ENCODE peak calls at places on chromosome 1, in four cellular contexts. One of them, this sample, is unnamed.

GRCh38 chr1:2230781-2231666 is 2.9 kb downstream of the SKI start:
- DNase-seq in HCT116: no peak
- DNase-seq in Karpas-422: no peak
- DNase-seq in GM12865: peak; percentile 42
- DNase-seq in this sample: no peak

GRCh38 chr1:98147280-98147679 is 226.4 kb upstream of the DPYD start:
- DNase-seq in HCT116: no peak
- DNase-seq in Karpas-422: no peak
- DNase-seq in GM12865: no peak
- DNase-seq in this sample: no peak

GRCh38 chr1:34786521-34787325 is 5.7 kb downstream of the GJB3 start:
- DNase-seq in GM12865: peak; percentile 79
- DNase-seq in HCT116: no peak
- DNase-seq in Karpas-422: peak; percentile 91
- DNase-seq in this sample: no peak

GRCh38 chr1:174743654-174744561 is 255.8 kb upstream of the CACYBP start:
- DNase-seq in HCT116: peak; percentile 28
- DNase-seq in GM12865: peak; percentile 56
- DNase-seq in Karpas-422: peak; percentile 87
- DNase-seq in this sample: no peak

GRCh38 chr1:235246022-235246948 is 81.7 kb downstream of the ARID4B start:
- DNase-seq in Karpas-422: no peak
- DNase-seq in GM12865: peak; percentile 17
- DNase-seq in HCT116: no peak
- DNase-seq in this sample: no peak

GRCh38 chr1:211326528-211327340 is at the start of gene TRAF5:
- DNase-seq in GM12865: peak; percentile 78
- DNase-seq in Karpas-422: peak; percentile 75
- DNase-seq in HCT116: no peak
- DNase-seq in this sample: no peak

GRCh38 chr1:24385160-24385939 is 28.2 kb downstream of the STPG1 start:
- DNase-seq in HCT116: no peak
- DNase-seq in GM12865: peak; percentile 49
- DNase-seq in Karpas-422: peak; percentile 58
- DNase-seq in this sample: no peak

GRCh38 chr1:60277269-60277668 is 203.7 kb upstream of the C1orf87 start:
- DNase-seq in GM12865: no peak
- DNase-seq in HCT116: no peak
- DNase-seq in Karpas-422: no peak
- DNase-seq in this sample: no peak

GRCh38 chr1:1014896-1015681 is 1.8 kb downstream of the ISG15 start:
- DNase-seq in GM12865: peak; percentile 49
- DNase-seq in HCT116: no peak
- DNase-seq in Karpas-422: peak; percentile 69
- DNase-seq in this sample: no peak

GRCh38 chr1:12618661-12619395 is 818 bp upstream of the DHRS3 start:
- DNase-seq in HCT116: peak; percentile 78
- DNase-seq in Karpas-422: peak; percentile 42
- DNase-seq in GM12865: no peak
- DNase-seq in this sample: peak; percentile 95

GRCh38 chr1:10387611-10388386 is 11.1 kb upstream of the PGD start:
- DNase-seq in Karpas-422: peak; percentile 85
- DNase-seq in HCT116: no peak
- DNase-seq in GM12865: peak; percentile 26
- DNase-seq in this sample: no peak

GRCh38 chr1:81650741-81651140 is 150.0 kb upstream of the ADGRL2 start:
- DNase-seq in Karpas-422: no peak
- DNase-seq in HCT116: no peak
- DNase-seq in GM12865: no peak
- DNase-seq in this sample: no peak

GRCh38 chr1:24720152-24720551 is 25.1 kb upstream of the CLIC4 start:
- DNase-seq in HCT116: no peak
- DNase-seq in GM12865: no peak
- DNase-seq in Karpas-422: no peak
- DNase-seq in this sample: peak; percentile 70

GRCh38 chr1:193539731-193540459 is 353.5 kb upstream of the B3GALT2 start:
- DNase-seq in Karpas-422: no peak
- DNase-seq in HCT116: no peak
- DNase-seq in GM12865: peak; percentile 74
- DNase-seq in this sample: no peak

GRCh38 chr1:46521417-46521816 is 30.0 kb downstream of the KNCN start:
- DNase-seq in HCT116: no peak
- DNase-seq in GM12865: no peak
- DNase-seq in Karpas-422: no peak
- DNase-seq in this sample: no peak

GRCh38 chr1:41340655-41341364 is 20.4 kb upstream of the FOXO6 start:
- DNase-seq in HCT116: no peak
- DNase-seq in Karpas-422: no peak
- DNase-seq in GM12865: no peak
- DNase-seq in this sample: no peak

GRCh38 chr1:214123061-214123784 is 135.4 kb downstream of the PROX1 start:
- DNase-seq in Karpas-422: peak; percentile 73
- DNase-seq in GM12865: peak; percentile 45
- DNase-seq in HCT116: peak; percentile 51
- DNase-seq in this sample: no peak

GRCh38 chr1:110012100-110012499 is 22.3 kb upstream of the STRIP1 start:
- DNase-seq in HCT116: no peak
- DNase-seq in Karpas-422: no peak
- DNase-seq in GM12865: peak; percentile 75
- DNase-seq in this sample: no peak

GRCh38 chr1:204647114-204647804 is 38.3 kb downstream of the LRRN2 start:
- DNase-seq in GM12865: peak; percentile 69
- DNase-seq in HCT116: peak; percentile 44
- DNase-seq in Karpas-422: no peak
- DNase-seq in this sample: no peak

GRCh38 chr1:54582566-54583306 is 34.7 kb downstream of the ACOT11 start:
- DNase-seq in Karpas-422: no peak
- DNase-seq in HCT116: no peak
- DNase-seq in GM12865: no peak
- DNase-seq in this sample: no peak

GRCh38 chr1:205678286-205679111 is 1.8 kb downstream of the SLC45A3 start:
- DNase-seq in GM12865: no peak
- DNase-seq in Karpas-422: no peak
- DNase-seq in HCT116: no peak
- DNase-seq in this sample: no peak

GRCh38 chr1:145824499-145824842 is 471 bp downstream of the POLR3C start:
- DNase-seq in GM12865: no peak
- DNase-seq in HCT116: no peak
- DNase-seq in Karpas-422: peak; percentile 40
- DNase-seq in this sample: no peak

GRCh38 chr1:2049225-2049516 is 1.0 kb upstream of the PRKCZ start:
- DNase-seq in GM12865: no peak
- DNase-seq in Karpas-422: no peak
- DNase-seq in HCT116: no peak
- DNase-seq in this sample: no peak

GRCh38 chr1:107949467-107950253 is 15.3 kb downstream of the VAV3 start:
- DNase-seq in GM12865: peak; percentile 95
- DNase-seq in Karpas-422: no peak
- DNase-seq in HCT116: no peak
- DNase-seq in this sample: no peak

GRCh38 chr1:52603301-52603675 is 1.1 kb downstream of the GPX7 start:
- DNase-seq in Karpas-422: peak; percentile 45
- DNase-seq in HCT116: no peak
- DNase-seq in GM12865: no peak
- DNase-seq in this sample: no peak

GRCh38 chr1:180213401-180214177 is 16.5 kb upstream of the LHX4 start:
- DNase-seq in Karpas-422: no peak
- DNase-seq in HCT116: no peak
- DNase-seq in GM12865: peak; percentile 72
- DNase-seq in this sample: peak; percentile 38

DNA sequence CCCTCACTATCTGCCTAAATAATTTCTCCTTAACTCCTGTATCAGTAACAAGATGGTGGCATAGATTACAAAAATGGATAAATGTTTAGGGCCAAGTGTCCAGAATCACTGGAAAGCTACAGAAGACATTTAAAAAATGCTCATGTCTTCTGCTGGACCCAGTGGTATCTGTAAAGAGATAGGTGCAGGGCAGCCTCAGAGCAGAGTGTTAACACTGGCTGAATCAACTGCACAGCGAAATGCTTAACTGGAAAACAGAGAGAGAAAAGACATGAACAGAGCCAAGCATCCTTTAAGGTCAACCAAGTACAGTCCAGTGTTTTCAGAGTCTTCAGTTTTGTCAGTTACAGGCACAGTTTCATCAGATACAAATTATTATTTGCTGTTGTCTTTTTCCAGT is 419.3 kb downstream of the ZP4 start:
- DNase-seq in Karpas-422: no peak
- DNase-seq in GM12865: no peak
- DNase-seq in HCT116: no peak
- DNase-seq in this sample: no peak
- H3K4me3 ChIP-seq in Karpas-422: no peak overlapping the region
- H3K4me3 ChIP-seq in GM12865: no peak overlapping the region
- H3K4me3 ChIP-seq in HCT116: no peak overlapping the region
- H3K4me3 ChIP-seq in this sample: no peak overlapping the region

GRCh38 chr1:177854951-177855350 is 114.9 kb downstream of the SEC16B start:
- DNase-seq in Karpas-422: no peak
- DNase-seq in HCT116: no peak
- DNase-seq in GM12865: no peak
- DNase-seq in this sample: no peak

GRCh38 chr1:177862916-177863315 is 106.9 kb downstream of the SEC16B start:
- DNase-seq in Karpas-422: no peak
- DNase-seq in GM12865: no peak
- DNase-seq in HCT116: no peak
- DNase-seq in this sample: no peak

GRCh38 chr1:177857285-177857684 is 112.6 kb downstream of the SEC16B start:
- DNase-seq in Karpas-422: no peak
- DNase-seq in HCT116: no peak
- DNase-seq in GM12865: no peak
- DNase-seq in this sample: no peak

GRCh38 chr1:177863776-177864175 is 106.1 kb downstream of the SEC16B start:
- DNase-seq in Karpas-422: no peak
- DNase-seq in HCT116: no peak
- DNase-seq in GM12865: no peak
- DNase-seq in this sample: no peak

GRCh38 chr1:177858222-177858894 is 111.5 kb downstream of the SEC16B start:
- DNase-seq in HCT116: no peak
- DNase-seq in Karpas-422: no peak
- DNase-seq in GM12865: peak; percentile 43
- DNase-seq in this sample: no peak
- H3K4me3 ChIP-seq in HCT116: no peak overlapping the region
- H3K4me3 ChIP-seq in Karpas-422: no peak overlapping the region
- H3K4me3 ChIP-seq in GM12865: no peak overlapping the region
- H3K4me3 ChIP-seq in this sample: no peak overlapping the region

GRCh38 chr1:170720661-170721060 is 56.7 kb downstream of the PRRX1 start:
- DNase-seq in HCT116: no peak
- DNase-seq in Karpas-422: no peak
- DNase-seq in GM12865: no peak
- DNase-seq in this sample: no peak

GRCh38 chr1:170725326-170725725 is 61.4 kb downstream of the PRRX1 start:
- DNase-seq in GM12865: no peak
- DNase-seq in HCT116: no peak
- DNase-seq in Karpas-422: no peak
- DNase-seq in this sample: no peak

GRCh38 chr1:170723518-170723917 is 59.6 kb downstream of the PRRX1 start:
- DNase-seq in HCT116: no peak
- DNase-seq in GM12865: no peak
- DNase-seq in Karpas-422: no peak
- DNase-seq in this sample: no peak

GRCh38 chr1:170716835-170717429 is 53.0 kb downstream of the PRRX1 start:
- DNase-seq in Karpas-422: no peak
- DNase-seq in GM12865: no peak
- DNase-seq in HCT116: no peak
- DNase-seq in this sample: no peak

GRCh38 chr1:170721621-170722020 is 57.7 kb downstream of the PRRX1 start:
- DNase-seq in Karpas-422: no peak
- DNase-seq in HCT116: no peak
- DNase-seq in GM12865: no peak
- DNase-seq in this sample: no peak
- H3K4me3 ChIP-seq in Karpas-422: no peak overlapping the region
- H3K4me3 ChIP-seq in HCT116: no peak overlapping the region
- H3K4me3 ChIP-seq in GM12865: no peak overlapping the region
- H3K4me3 ChIP-seq in this sample: no peak overlapping the region

GRCh38 chr1:31151402-31151801 is 85.9 kb upstream of the PUM1 start:
- DNase-seq in HCT116: no peak
- DNase-seq in Karpas-422: no peak
- DNase-seq in GM12865: no peak
- DNase-seq in this sample: no peak

GRCh38 chr1:31144442-31144841 is 78.9 kb upstream of the PUM1 start:
- DNase-seq in HCT116: no peak
- DNase-seq in Karpas-422: no peak
- DNase-seq in GM12865: no peak
- DNase-seq in this sample: no peak

GRCh38 chr1:31143455-31143854 is 77.9 kb upstream of the PUM1 start:
- DNase-seq in GM12865: no peak
- DNase-seq in Karpas-422: no peak
- DNase-seq in HCT116: no peak
- DNase-seq in this sample: no peak

GRCh38 chr1:31148409-31148808 is 82.9 kb upstream of the PUM1 start:
- DNase-seq in GM12865: no peak
- DNase-seq in Karpas-422: no peak
- DNase-seq in HCT116: no peak
- DNase-seq in this sample: no peak

DNA sequence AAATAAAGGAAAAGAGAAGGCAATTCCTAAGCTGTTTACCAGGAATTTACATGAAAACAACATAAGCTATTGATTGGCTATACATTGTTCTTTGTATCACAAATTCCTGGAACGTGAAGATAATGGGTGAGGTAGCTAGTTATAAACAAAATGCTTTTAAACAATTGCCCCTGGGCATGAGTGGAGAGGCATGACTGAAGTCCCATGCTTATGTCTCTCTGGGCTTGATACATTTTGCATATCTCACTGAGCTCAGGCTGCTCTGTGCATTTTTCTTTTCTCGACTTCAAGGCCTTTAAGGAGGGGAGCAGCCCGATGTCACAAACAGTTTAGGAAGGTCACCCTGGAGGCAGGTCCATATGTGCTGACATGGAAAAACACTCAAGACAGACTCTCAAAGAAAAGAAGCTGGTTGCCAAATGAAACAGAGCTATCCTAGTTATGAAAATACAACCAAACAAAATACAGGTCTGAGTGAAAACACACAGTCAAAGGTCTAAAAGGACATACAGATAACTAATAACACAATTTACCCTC is 80.1 kb upstream of the PUM1 start:
- DNase-seq in GM12865: no peak
- DNase-seq in HCT116: no peak
- DNase-seq in Karpas-422: no peak
- DNase-seq in this sample: no peak
- H3K4me3 ChIP-seq in GM12865: no peak overlapping the region
- H3K4me3 ChIP-seq in HCT116: no peak overlapping the region
- H3K4me3 ChIP-seq in Karpas-422: no peak overlapping the region
- H3K4me3 ChIP-seq in this sample: no peak overlapping the region

GRCh38 chr1:195731385-195731784 is 876.9 kb downstream of the KCNT2 start:
- DNase-seq in Karpas-422: no peak
- DNase-seq in GM12865: no peak
- DNase-seq in HCT116: no peak
- DNase-seq in this sample: no peak
- H3K4me3 ChIP-seq in Karpas-422: no peak overlapping the region
- H3K4me3 ChIP-seq in GM12865: no peak overlapping the region
- H3K4me3 ChIP-seq in HCT116: no peak overlapping the region
- H3K4me3 ChIP-seq in this sample: no peak overlapping the region

GRCh38 chr1:183807549-183808168 is 2.7 kb downstream of the RGL1 start:
- DNase-seq in Karpas-422: no peak
- DNase-seq in HCT116: no peak
- DNase-seq in GM12865: peak; percentile 83
- DNase-seq in this sample: no peak
- H3K4me3 ChIP-seq in Karpas-422: no peak overlapping the region
- H3K4me3 ChIP-seq in HCT116: no peak overlapping the region
- H3K4me3 ChIP-seq in GM12865: peak overlapping the region; percentile 96
- H3K4me3 ChIP-seq in this sample: no peak overlapping the region

GRCh38 chr1:19463204-19463803 is 22.0 kb downstream of the CAPZB start:
- DNase-seq in GM12865: peak; percentile 93
- DNase-seq in Karpas-422: no peak
- DNase-seq in HCT116: no peak
- DNase-seq in this sample: no peak
- H3K4me3 ChIP-seq in GM12865: peak overlapping the region; percentile 32
- H3K4me3 ChIP-seq in Karpas-422: no peak overlapping the region
- H3K4me3 ChIP-seq in HCT116: no peak overlapping the region
- H3K4me3 ChIP-seq in this sample: no peak overlapping the region